ENCODE peak calls at places on chromosomes 4 and X, in four cellular contexts. One of them, this sample, is unnamed.

GRCh38 chr4:89434364-89434988 is 126.9 kb upstream of the GPRIN3 start:
- DNase-seq in HepG2: no peak
- DNase-seq in A549: peak
- DNase-seq in K562: no peak
- DNase-seq in this sample: no peak

GRCh38 chrX:13094780-13095425 is 50.5 kb upstream of the FAM9C start:
- DNase-seq in K562: no peak
- DNase-seq in HepG2: no peak
- DNase-seq in A549: no peak
- DNase-seq in this sample: no peak

GRCh38 chr4:46850026-46850425 is 59.0 kb downstream of the COX7B2 start:
- DNase-seq in A549: no peak
- DNase-seq in HepG2: no peak
- DNase-seq in K562: no peak
- DNase-seq in this sample: no peak

GRCh38 chrX:119688856-119689455 is 4.0 kb downstream of the SEPTIN6 start:
- DNase-seq in K562: no peak
- DNase-seq in HepG2: no peak
- DNase-seq in A549: no peak
- DNase-seq in this sample: no peak

GRCh38 chrX:57156397-57157049 is 19.3 kb upstream of the SPIN2A start:
- DNase-seq in A549: no peak
- DNase-seq in HepG2: peak
- DNase-seq in K562: no peak
- DNase-seq in this sample: no peak

GRCh38 chr4:1584498-1584897 is 99.6 kb downstream of the FAM53A start:
- DNase-seq in K562: no peak
- DNase-seq in A549: no peak
- DNase-seq in HepG2: no peak
- DNase-seq in this sample: no peak

GRCh38 chr4:139762715-139763114 is 97.1 kb downstream of the MGST2 start:
- DNase-seq in K562: no peak
- DNase-seq in A549: no peak
- DNase-seq in HepG2: no peak
- DNase-seq in this sample: no peak

GRCh38 chr4:88818650-88819470 is 121.2 kb upstream of the NAP1L5 start:
- DNase-seq in HepG2: peak
- DNase-seq in K562: no peak
- DNase-seq in A549: peak
- DNase-seq in this sample: peak

GRCh38 chr4:104066533-104066932 is 346.7 kb upstream of the TACR3 start:
- DNase-seq in A549: no peak
- DNase-seq in HepG2: no peak
- DNase-seq in K562: peak
- DNase-seq in this sample: no peak

GRCh38 chr4:6641164-6641970 is 882 bp downstream of the MRFAP1 start:
- DNase-seq in A549: peak
- DNase-seq in HepG2: no peak
- DNase-seq in K562: peak
- DNase-seq in this sample: no peak

GRCh38 chr4:152085657-152086056 is 324.9 kb upstream of the GATB start:
- DNase-seq in A549: no peak
- DNase-seq in HepG2: no peak
- DNase-seq in K562: no peak
- DNase-seq in this sample: no peak

GRCh38 chrX:131895807-131896206 is 127.3 kb upstream of the STK26 start:
- DNase-seq in K562: no peak
- DNase-seq in HepG2: no peak
- DNase-seq in A549: no peak
- DNase-seq in this sample: no peak

GRCh38 chr4:113083346-113083745 is 33.9 kb downstream of the ANK2 start:
- DNase-seq in A549: no peak
- DNase-seq in HepG2: no peak
- DNase-seq in K562: no peak
- DNase-seq in this sample: no peak

GRCh38 chr4:44446801-44447562 is 1.6 kb downstream of the KCTD8 start:
- DNase-seq in HepG2: no peak
- DNase-seq in K562: no peak
- DNase-seq in A549: no peak
- DNase-seq in this sample: no peak

GRCh38 chr4:39548425-39549067 is 21.3 kb upstream of the UGDH start:
- DNase-seq in A549: no peak
- DNase-seq in HepG2: no peak
- DNase-seq in K562: no peak
- DNase-seq in this sample: no peak

GRCh38 chrX:44898411-44899221 is 25.6 kb downstream of the KDM6A start:
- DNase-seq in K562: peak
- DNase-seq in HepG2: peak
- DNase-seq in A549: no peak
- DNase-seq in this sample: no peak

GRCh38 chr4:45732161-45732560 is 391.7 kb downstream of the GABRG1 start:
- DNase-seq in HepG2: no peak
- DNase-seq in A549: no peak
- DNase-seq in K562: no peak
- DNase-seq in this sample: no peak

GRCh38 chrX:153688534-153688899 is 791 bp downstream of the SLC6A8 start:
- DNase-seq in K562: no peak
- DNase-seq in A549: no peak
- DNase-seq in HepG2: no peak
- DNase-seq in this sample: no peak

GRCh38 chr4:99234331-99235010 is 15.4 kb upstream of the ADH6 start:
- DNase-seq in HepG2: no peak
- DNase-seq in A549: no peak
- DNase-seq in K562: no peak
- DNase-seq in this sample: no peak

GRCh38 chr4:128590034-128590740 is 219.3 kb upstream of the JADE1 start:
- DNase-seq in HepG2: peak
- DNase-seq in K562: no peak
- DNase-seq in A549: no peak
- DNase-seq in this sample: no peak

GRCh38 chr4:141130947-141131545 is 2.2 kb downstream of the RNF150 start:
- DNase-seq in K562: no peak
- DNase-seq in A549: no peak
- DNase-seq in HepG2: no peak
- DNase-seq in this sample: no peak

GRCh38 chr4:124061413-124061812 is 651.1 kb downstream of the ANKRD50 start:
- DNase-seq in HepG2: no peak
- DNase-seq in A549: no peak
- DNase-seq in K562: no peak
- DNase-seq in this sample: no peak

GRCh38 chrX:33126469-33126868 is 84.9 kb downstream of the DMD start:
- DNase-seq in HepG2: no peak
- DNase-seq in A549: no peak
- DNase-seq in K562: no peak
- DNase-seq in this sample: no peak

GRCh38 chrX:16653424-16653823 is 3.5 kb downstream of the S100G start:
- DNase-seq in HepG2: no peak
- DNase-seq in K562: no peak
- DNase-seq in A549: no peak
- DNase-seq in this sample: no peak

GRCh38 chr4:112145820-112146813 is 863 bp downstream of the FAM241A start:
- DNase-seq in K562: peak
- DNase-seq in A549: peak
- DNase-seq in HepG2: no peak
- DNase-seq in this sample: peak

GRCh38 chr4:150381671-150382427 is 200.1 kb upstream of the MAB21L2 start:
- DNase-seq in K562: no peak
- DNase-seq in A549: no peak
- DNase-seq in HepG2: no peak
- DNase-seq in this sample: no peak

GRCh38 chrX:73561791-73562190 is 1.2 kb upstream of the CHIC1 start:
- DNase-seq in K562: no peak
- DNase-seq in A549: no peak
- DNase-seq in HepG2: no peak
- DNase-seq in this sample: no peak

GRCh38 chr4:133982533-133983224 is 218.9 kb downstream of the PABPC4L start:
- DNase-seq in A549: no peak
- DNase-seq in K562: no peak
- DNase-seq in HepG2: no peak
- DNase-seq in this sample: no peak

GRCh38 chr4:88937081-88937480 is 119.9 kb downstream of the FAM13A start:
- DNase-seq in HepG2: no peak
- DNase-seq in K562: no peak
- DNase-seq in A549: no peak
- DNase-seq in this sample: no peak

GRCh38 chrX:136199365-136199764 is 51.8 kb downstream of the MAP7D3 start:
- DNase-seq in K562: no peak
- DNase-seq in HepG2: no peak
- DNase-seq in A549: no peak
- DNase-seq in this sample: no peak

GRCh38 chr4:155819066-155819465 is 47.0 kb downstream of the ASIC5 start:
- DNase-seq in HepG2: no peak
- DNase-seq in K562: no peak
- DNase-seq in A549: no peak
- DNase-seq in this sample: no peak

GRCh38 chr4:94811653-94812052 is 53.9 kb downstream of the BMPR1B start:
- DNase-seq in K562: no peak
- DNase-seq in HepG2: no peak
- DNase-seq in A549: no peak
- DNase-seq in this sample: no peak

DNA sequence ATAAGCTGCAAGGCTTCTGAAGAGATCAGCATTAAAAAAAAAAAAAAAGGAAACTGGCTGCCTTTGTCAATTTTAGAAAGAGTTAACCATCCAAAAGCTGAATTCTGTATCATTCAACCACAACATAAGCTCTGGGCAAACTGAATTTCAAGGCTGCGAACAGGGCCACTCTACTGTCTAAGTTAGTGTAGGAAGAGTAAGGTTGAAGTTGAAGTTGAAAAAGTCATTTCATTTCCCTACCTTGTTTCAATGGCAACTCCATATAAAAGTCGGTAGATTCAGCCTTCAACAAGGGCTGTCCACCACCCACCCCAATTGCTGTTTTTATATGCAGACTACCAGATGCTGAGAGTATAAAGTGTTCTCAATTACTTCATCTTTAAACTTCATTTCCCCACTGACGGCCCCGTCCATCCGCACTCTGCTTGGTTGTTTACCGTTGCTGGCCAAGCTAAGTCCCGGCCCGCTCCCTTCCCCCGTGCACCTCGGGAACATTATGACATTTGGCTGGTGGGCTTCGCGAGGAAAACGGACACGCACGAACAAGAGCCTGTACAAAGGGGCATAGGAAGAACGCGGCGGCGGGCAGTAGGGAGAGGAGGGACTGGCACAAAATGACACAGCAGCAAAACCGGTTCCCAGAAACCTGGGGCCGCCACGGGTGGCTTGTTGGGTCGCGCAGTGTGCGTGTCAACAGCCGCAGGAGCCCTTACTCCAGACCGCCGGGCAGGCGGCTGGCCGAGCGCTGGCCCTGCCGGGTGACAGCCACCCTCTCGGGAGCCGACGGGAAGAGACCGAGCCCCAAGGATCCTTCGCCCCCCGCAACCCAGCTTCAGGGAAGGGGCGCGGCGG is 1.4 kb upstream of the LIN54 start:
- DNase-seq in K562: no peak
- DNase-seq in A549: no peak
- DNase-seq in HepG2: no peak
- DNase-seq in this sample: no peak
- TF ChIP-seq POLR2AphosphoS2 in K562: no peak
- TF ChIP-seq POLR2AphosphoS2 in A549: no peak
- TF ChIP-seq POLR2AphosphoS2 in HepG2: no peak
- TF ChIP-seq POLR2AphosphoS2 in this sample: no peak

DNA sequence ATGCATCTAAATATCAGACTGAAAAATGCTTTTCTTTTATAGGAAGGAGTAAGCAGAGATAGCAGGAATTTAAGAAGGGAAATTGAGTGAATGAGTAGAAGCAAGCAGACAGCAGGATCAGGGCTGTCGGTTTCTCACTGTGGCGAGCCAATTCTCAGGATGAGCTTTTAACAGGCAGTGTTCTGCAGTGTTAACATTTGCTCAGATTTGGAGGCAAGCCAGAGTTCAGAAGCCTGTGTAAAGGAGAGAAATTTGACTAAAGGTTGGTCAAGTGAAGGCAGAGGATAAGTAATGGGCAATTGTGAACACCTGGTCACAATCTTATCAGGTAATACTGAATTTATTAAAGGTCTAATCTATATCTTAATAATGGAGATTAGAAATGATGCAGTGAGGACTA is 133.3 kb upstream of the MAGEB16 start:
- DNase-seq in A549: no peak
- DNase-seq in K562: no peak
- DNase-seq in HepG2: no peak
- DNase-seq in this sample: no peak
- TF ChIP-seq POLR2AphosphoS2 in A549: no peak
- TF ChIP-seq POLR2AphosphoS2 in K562: no peak
- TF ChIP-seq POLR2AphosphoS2 in HepG2: no peak
- TF ChIP-seq POLR2AphosphoS2 in this sample: no peak

DNA sequence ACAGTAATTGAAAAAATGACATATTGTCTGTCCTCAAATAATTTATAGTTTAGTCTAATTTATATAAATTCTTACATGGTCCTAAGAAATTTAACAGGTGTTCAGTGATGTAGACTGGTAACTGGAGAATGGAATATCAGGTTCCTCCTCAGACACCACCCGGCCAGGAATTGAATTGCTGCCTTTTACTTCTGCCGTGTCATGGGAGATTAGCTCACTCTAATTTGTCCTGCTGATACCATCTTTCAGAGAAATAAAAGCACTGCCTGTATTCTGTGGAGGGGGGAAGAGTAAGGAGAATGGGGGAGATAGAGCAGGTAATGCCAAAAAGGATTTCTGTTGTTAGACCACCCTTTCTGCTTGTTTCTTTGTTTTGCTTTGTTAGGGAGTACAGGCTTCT is 125.2 kb upstream of the KLHL4 start:
- DNase-seq in K562: no peak
- DNase-seq in HepG2: no peak
- DNase-seq in A549: no peak
- DNase-seq in this sample: no peak
- TF ChIP-seq POLR2AphosphoS2 in K562: no peak
- TF ChIP-seq POLR2AphosphoS2 in HepG2: no peak
- TF ChIP-seq POLR2AphosphoS2 in A549: no peak
- TF ChIP-seq POLR2AphosphoS2 in this sample: no peak

DNA sequence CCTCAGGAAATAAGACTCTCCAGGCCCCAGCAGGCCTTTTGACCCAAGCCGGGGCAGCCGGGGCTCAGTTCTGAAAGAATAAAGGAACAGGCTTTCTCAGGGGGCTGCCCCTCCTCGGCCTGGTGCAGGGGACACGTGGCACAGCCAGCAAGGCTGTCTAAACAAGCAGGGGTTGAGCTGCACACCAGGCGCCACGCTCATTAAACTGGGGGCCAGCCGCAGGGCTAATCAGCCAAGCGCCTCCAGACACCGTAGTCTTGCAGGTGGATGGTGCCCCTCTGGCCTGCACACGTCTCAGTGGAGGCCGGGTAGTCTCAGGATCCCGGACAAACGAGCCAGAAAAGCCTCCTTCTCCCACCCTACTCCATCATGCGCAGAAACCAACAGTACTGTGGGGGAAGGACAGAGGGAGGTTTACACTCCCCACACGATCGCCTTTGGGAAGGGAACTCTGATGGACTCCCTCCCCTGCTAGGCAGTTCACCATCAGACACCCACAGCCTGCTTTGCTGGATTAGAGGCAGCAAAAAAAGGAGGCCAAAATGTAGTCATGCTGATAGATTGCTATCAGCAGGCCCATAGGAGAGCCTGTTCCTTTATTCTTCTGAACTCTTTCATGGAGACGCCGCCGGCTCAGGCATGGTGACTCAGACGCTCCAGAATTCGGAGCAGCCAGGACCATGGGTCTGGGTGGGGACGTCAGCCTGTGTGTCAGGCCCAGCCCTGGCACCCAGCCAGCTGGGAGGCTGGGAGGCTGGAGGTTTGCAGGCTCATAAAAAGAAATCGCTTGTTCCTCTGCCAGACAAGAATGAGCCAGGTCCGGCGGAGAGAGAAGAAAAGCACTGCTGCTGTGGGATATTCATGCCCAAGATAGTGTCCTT is 342.4 kb downstream of the BCOR start:
- DNase-seq in A549: peak
- DNase-seq in K562: peak
- DNase-seq in HepG2: peak
- DNase-seq in this sample: no peak
- TF ChIP-seq POLR2AphosphoS2 in A549: no peak
- TF ChIP-seq POLR2AphosphoS2 in K562: no peak
- TF ChIP-seq POLR2AphosphoS2 in HepG2: no peak
- TF ChIP-seq POLR2AphosphoS2 in this sample: no peak